ENCODE peak calls at places on chromosomes 6 and 20, in five cellular contexts. L is CD4-positive, alpha-beta memory T cell; U is SJSA1; M is fibroblast of lung; Y is psoas muscle. K is an unnamed sample. For H3K27me3, the result is how much of the 10 kb centered on the place peaks cover.

GRCh38 chr6:159968295-159969203 is at the start of gene IGF2R:
- DNase-seq in M (peak), Y (peak), U (peak), L (peak), K (peak)

GRCh38 chr20:44187763-44188709 is 1.0 kb upstream of the JPH2 start:
- DNase-seq in U (no peak), M (no peak), Y (peak), L (no peak), K (peak)

GRCh38 chr6:3205913-3206312 is 21.5 kb downstream of the TUBB2B start:
- DNase-seq in L (no peak), M (peak), U (no peak), Y (no peak), K (no peak)

GRCh38 chr20:47258745-47259695 is 97.5 kb downstream of the ZMYND8 start:
- DNase-seq in Y (no peak), M (peak), L (no peak), U (peak), K (no peak)

GRCh38 chr6:37372116-37372515 is 18.3 kb downstream of the RNF8 start:
- DNase-seq in M (no peak), Y (no peak), U (no peak), L (no peak), K (no peak)

GRCh38 chr20:56249244-56249955 is 868 bp downstream of the MC3R start:
- DNase-seq in U (no peak), L (no peak), Y (peak), M (no peak), K (no peak)

GRCh38 chr6:63249875-63250482 is 38.7 kb downstream of the FKBP1C start:
- DNase-seq in Y (no peak), M (no peak), U (no peak), L (no peak), K (no peak)

GRCh38 chr6:142303191-142303564 is 1.4 kb downstream of the ADGRG6 start:
- DNase-seq in Y (no peak), U (no peak), L (no peak), M (no peak), K (no peak)

GRCh38 chr6:56628105-56628504 is 14.6 kb downstream of the DST start:
- DNase-seq in Y (no peak), L (no peak), U (no peak), M (peak), K (no peak)

GRCh38 chr6:82396964-82397761 is 33.5 kb downstream of the TPBG start:
- DNase-seq in M (peak), Y (no peak), U (peak), L (no peak), K (peak)

GRCh38 chr6:126040826-126041225 is 54.5 kb downstream of the TRMT11 start:
- DNase-seq in U (peak), L (no peak), M (peak), Y (no peak), K (peak)

GRCh38 chr6:105442369-105442768 is 39.5 kb upstream of the PREP start:
- DNase-seq in Y (no peak), U (no peak), L (no peak), M (no peak), K (peak)

GRCh38 chr6:139080255-139080920 is 51.8 kb downstream of the ABRACL start:
- DNase-seq in L (no peak), M (no peak), U (no peak), Y (peak), K (peak)

GRCh38 chr20:57622201-57622570 is 2.0 kb upstream of the ZBP1 start:
- DNase-seq in L (no peak), U (no peak), M (no peak), Y (no peak), K (no peak)

GRCh38 chr6:26205625-26206574 is 118.7 kb downstream of the HFE start:
- DNase-seq in Y (no peak), M (peak), U (peak), L (no peak), K (no peak)

GRCh38 chr6:127832381-127832780 is 68.5 kb downstream of the THEMIS start:
- DNase-seq in M (no peak), L (no peak), Y (no peak), U (no peak), K (no peak)

GRCh38 chr6:40852667-40853383 is 186.2 kb downstream of the UNC5CL start:
- DNase-seq in Y (no peak), L (no peak), U (no peak), M (no peak), K (no peak)

GRCh38 chr20:51573576-51574243 is 31.2 kb upstream of the NFATC2 start:
- DNase-seq in L (no peak), Y (peak), M (no peak), U (no peak), K (peak)

GRCh38 chr20:49461894-49462293 is 20.6 kb downstream of the KCNB1 start:
- DNase-seq in U (no peak), M (no peak), L (no peak), Y (no peak), K (no peak)

GRCh38 chr20:49460916-49461315 is 21.6 kb downstream of the KCNB1 start:
- DNase-seq in L (no peak), M (no peak), Y (peak), U (no peak), K (peak)

GRCh38 chr20:49466114-49466912 is 16.2 kb downstream of the KCNB1 start:
- DNase-seq in Y (no peak), M (no peak), U (no peak), L (no peak), K (no peak)

GRCh38 chr20:49468412-49468811 is 14.1 kb downstream of the KCNB1 start:
- DNase-seq in L (no peak), M (no peak), Y (no peak), U (no peak), K (no peak)

DNA sequence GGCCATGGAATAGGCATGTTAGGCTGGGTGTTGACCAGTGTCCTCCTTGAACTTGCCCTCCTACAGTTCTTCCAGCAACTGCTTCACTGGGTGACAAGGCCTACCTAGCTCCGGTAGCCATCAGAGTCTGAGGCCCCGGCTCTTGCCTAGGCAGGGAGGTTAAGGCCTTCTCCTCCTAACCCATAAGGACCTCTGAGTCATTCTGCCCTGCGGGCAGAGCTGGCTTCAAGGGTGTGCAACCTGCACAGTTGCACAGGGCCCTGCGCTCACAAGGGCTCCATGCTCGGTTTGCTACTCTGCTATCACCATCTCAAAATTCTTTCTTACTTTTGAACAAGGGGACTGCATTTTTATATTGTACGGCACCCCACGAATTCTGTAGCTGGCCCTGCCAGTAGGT is 17.9 kb downstream of the KCNB1 start:
- DNase-seq in U (no peak), Y (no peak), L (no peak), M (no peak), K (no peak)
- H3K27me3 ChIP-seq in U (under half), Y (under half), L (under half), M (under half), K (under half)

GRCh38 chr6:118896339-118897136 is 2.6 kb downstream of the ASF1A start:
- DNase-seq in M (peak), U (peak), Y (no peak), L (peak), K (no peak)
- H3K4me3 ChIP-seq in M (peak), U (peak), Y (peak), L (peak), K (peak)

GRCh38 chr6:87822011-87822410 is 120.0 kb upstream of the AKIRIN2 start:
- DNase-seq in M (no peak), L (no peak), U (peak), Y (no peak), K (no peak)
- H3K27me3 ChIP-seq in M (under half), L (under half), U (under half), Y (under half), K (under half)

GRCh38 chr20:59044796-59045195 is 2.2 kb upstream of the PRELID3B start:
- DNase-seq in M (no peak), L (no peak), Y (no peak), U (no peak), K (no peak)

GRCh38 chr20:59042151-59042795 is at the start of gene PRELID3B:
- DNase-seq in Y (no peak), M (peak), L (no peak), U (no peak), K (no peak)

GRCh38 chr20:59044295-59044694 is 1.7 kb upstream of the PRELID3B start:
- DNase-seq in Y (no peak), L (no peak), U (no peak), M (no peak), K (no peak)

GRCh38 chr20:59042796-59043621 is 423 bp upstream of the PRELID3B start:
- DNase-seq in L (peak), M (peak), Y (peak), U (peak), K (peak)

GRCh38 chr20:59043698-59044097 is 1.1 kb upstream of the PRELID3B start:
- DNase-seq in M (no peak), L (no peak), U (peak), Y (no peak), K (peak)
- H3K4me3 ChIP-seq in M (no peak), L (no peak), U (no peak), Y (no peak), K (no peak)

GRCh38 chr6:166162599-166163342 is 4.9 kb downstream of the TBXT start:
- DNase-seq in Y (no peak), U (no peak), L (no peak), M (no peak), K (no peak)
- H3K27me3 ChIP-seq in Y (half or more), U (under half), L (under half), M (under half), K (under half)